ENCODE peak calls at places on chromosomes 1 and 21, in eight cellular contexts. One of them, this sample, is unnamed.

GRCh38 chr1:246786606-246787238 is 62.5 kb downstream of the SCCPDH start:
- DNase-seq in mucosa of descending colon: no peak
- DNase-seq in kidney epithelial cell: no peak
- DNase-seq in GM23338: no peak
- DNase-seq in GM13977: no peak
- DNase-seq in foreskin keratinocyte: no peak
- DNase-seq in colonic mucosa: no peak
- DNase-seq in astrocyte of the cerebellum: no peak
- DNase-seq in this sample: no peak

GRCh38 chr1:2530501-2531361 is 668 bp upstream of the HES5 start:
- DNase-seq in mucosa of descending colon: peak
- DNase-seq in kidney epithelial cell: no peak
- DNase-seq in GM23338: no peak
- DNase-seq in GM13977: no peak
- DNase-seq in foreskin keratinocyte: no peak
- DNase-seq in colonic mucosa: peak
- DNase-seq in astrocyte of the cerebellum: no peak
- DNase-seq in this sample: no peak

GRCh38 chr1:56362994-56363770 is 216.2 kb downstream of the PLPP3 start:
- DNase-seq in mucosa of descending colon: no peak
- DNase-seq in kidney epithelial cell: no peak
- DNase-seq in GM23338: no peak
- DNase-seq in GM13977: no peak
- DNase-seq in foreskin keratinocyte: peak
- DNase-seq in colonic mucosa: no peak
- DNase-seq in astrocyte of the cerebellum: no peak
- DNase-seq in this sample: no peak

GRCh38 chr1:54254055-54254454 is 54.1 kb downstream of the MRPL37 start:
- DNase-seq in mucosa of descending colon: peak
- DNase-seq in kidney epithelial cell: no peak
- DNase-seq in GM23338: no peak
- DNase-seq in GM13977: no peak
- DNase-seq in foreskin keratinocyte: no peak
- DNase-seq in colonic mucosa: peak
- DNase-seq in astrocyte of the cerebellum: no peak
- DNase-seq in this sample: no peak

GRCh38 chr1:233256191-233256590 is 39.3 kb downstream of the PCNX2 start:
- DNase-seq in mucosa of descending colon: no peak
- DNase-seq in kidney epithelial cell: no peak
- DNase-seq in GM23338: no peak
- DNase-seq in GM13977: no peak
- DNase-seq in foreskin keratinocyte: no peak
- DNase-seq in colonic mucosa: no peak
- DNase-seq in astrocyte of the cerebellum: no peak
- DNase-seq in this sample: no peak

GRCh38 chr1:228837817-228838716 is 102.8 kb downstream of the RHOU start:
- DNase-seq in mucosa of descending colon: peak
- DNase-seq in kidney epithelial cell: peak
- DNase-seq in GM23338: no peak
- DNase-seq in GM13977: no peak
- DNase-seq in foreskin keratinocyte: peak
- DNase-seq in colonic mucosa: peak
- DNase-seq in astrocyte of the cerebellum: peak
- DNase-seq in this sample: peak

GRCh38 chr1:54301494-54301893 is 101.5 kb downstream of the MRPL37 start:
- DNase-seq in mucosa of descending colon: no peak
- DNase-seq in kidney epithelial cell: no peak
- DNase-seq in GM23338: no peak
- DNase-seq in GM13977: no peak
- DNase-seq in foreskin keratinocyte: no peak
- DNase-seq in colonic mucosa: no peak
- DNase-seq in astrocyte of the cerebellum: no peak
- DNase-seq in this sample: no peak

GRCh38 chr1:220182081-220182480 is 88.1 kb downstream of the IARS2 start:
- DNase-seq in mucosa of descending colon: no peak
- DNase-seq in kidney epithelial cell: no peak
- DNase-seq in GM23338: no peak
- DNase-seq in GM13977: no peak
- DNase-seq in foreskin keratinocyte: no peak
- DNase-seq in colonic mucosa: no peak
- DNase-seq in astrocyte of the cerebellum: no peak
- DNase-seq in this sample: no peak

GRCh38 chr21:35578350-35578782 is 482.0 kb downstream of the SETD4 start:
- DNase-seq in mucosa of descending colon: no peak
- DNase-seq in kidney epithelial cell: peak
- DNase-seq in GM23338: no peak
- DNase-seq in GM13977: no peak
- DNase-seq in foreskin keratinocyte: peak
- DNase-seq in colonic mucosa: no peak
- DNase-seq in astrocyte of the cerebellum: peak
- DNase-seq in this sample: no peak

GRCh38 chr1:243441601-243442000 is 185.8 kb downstream of the SDCCAG8 start:
- DNase-seq in mucosa of descending colon: no peak
- DNase-seq in kidney epithelial cell: no peak
- DNase-seq in GM23338: no peak
- DNase-seq in GM13977: no peak
- DNase-seq in foreskin keratinocyte: no peak
- DNase-seq in colonic mucosa: no peak
- DNase-seq in astrocyte of the cerebellum: no peak
- DNase-seq in this sample: no peak

GRCh38 chr21:25421327-25422028 is 185.8 kb downstream of the MRPL39 start:
- DNase-seq in mucosa of descending colon: no peak
- DNase-seq in kidney epithelial cell: peak
- DNase-seq in GM23338: peak
- DNase-seq in GM13977: peak
- DNase-seq in foreskin keratinocyte: peak
- DNase-seq in colonic mucosa: no peak
- DNase-seq in astrocyte of the cerebellum: peak
- DNase-seq in this sample: no peak

GRCh38 chr1:232950197-232950918 is at the start of gene NTPCR:
- DNase-seq in mucosa of descending colon: peak
- DNase-seq in kidney epithelial cell: peak
- DNase-seq in GM23338: peak
- DNase-seq in GM13977: peak
- DNase-seq in foreskin keratinocyte: peak
- DNase-seq in colonic mucosa: peak
- DNase-seq in astrocyte of the cerebellum: peak
- DNase-seq in this sample: no peak

GRCh38 chr1:7580923-7581753 is 190.0 kb upstream of the VAMP3 start:
- DNase-seq in mucosa of descending colon: peak
- DNase-seq in kidney epithelial cell: no peak
- DNase-seq in GM23338: no peak
- DNase-seq in GM13977: no peak
- DNase-seq in foreskin keratinocyte: no peak
- DNase-seq in colonic mucosa: no peak
- DNase-seq in astrocyte of the cerebellum: no peak
- DNase-seq in this sample: no peak

GRCh38 chr1:215640429-215641148 is 73.5 kb downstream of the KCTD3 start:
- DNase-seq in mucosa of descending colon: no peak
- DNase-seq in kidney epithelial cell: no peak
- DNase-seq in GM23338: no peak
- DNase-seq in GM13977: no peak
- DNase-seq in foreskin keratinocyte: no peak
- DNase-seq in colonic mucosa: no peak
- DNase-seq in astrocyte of the cerebellum: no peak
- DNase-seq in this sample: no peak

GRCh38 chr1:155499953-155500621 is 62.5 kb downstream of the ASH1L start:
- DNase-seq in mucosa of descending colon: no peak
- DNase-seq in kidney epithelial cell: no peak
- DNase-seq in GM23338: peak
- DNase-seq in GM13977: peak
- DNase-seq in foreskin keratinocyte: peak
- DNase-seq in colonic mucosa: peak
- DNase-seq in astrocyte of the cerebellum: peak
- DNase-seq in this sample: peak

GRCh38 chr1:63524166-63524565 is 841 bp downstream of the EFCAB7 start:
- DNase-seq in mucosa of descending colon: no peak
- DNase-seq in kidney epithelial cell: no peak
- DNase-seq in GM23338: no peak
- DNase-seq in GM13977: no peak
- DNase-seq in foreskin keratinocyte: no peak
- DNase-seq in colonic mucosa: no peak
- DNase-seq in astrocyte of the cerebellum: no peak
- DNase-seq in this sample: no peak

GRCh38 chr1:38773483-38773882 is 86.1 kb downstream of the RRAGC start:
- DNase-seq in mucosa of descending colon: no peak
- DNase-seq in kidney epithelial cell: no peak
- DNase-seq in GM23338: no peak
- DNase-seq in GM13977: no peak
- DNase-seq in foreskin keratinocyte: no peak
- DNase-seq in colonic mucosa: no peak
- DNase-seq in astrocyte of the cerebellum: no peak
- DNase-seq in this sample: no peak

DNA sequence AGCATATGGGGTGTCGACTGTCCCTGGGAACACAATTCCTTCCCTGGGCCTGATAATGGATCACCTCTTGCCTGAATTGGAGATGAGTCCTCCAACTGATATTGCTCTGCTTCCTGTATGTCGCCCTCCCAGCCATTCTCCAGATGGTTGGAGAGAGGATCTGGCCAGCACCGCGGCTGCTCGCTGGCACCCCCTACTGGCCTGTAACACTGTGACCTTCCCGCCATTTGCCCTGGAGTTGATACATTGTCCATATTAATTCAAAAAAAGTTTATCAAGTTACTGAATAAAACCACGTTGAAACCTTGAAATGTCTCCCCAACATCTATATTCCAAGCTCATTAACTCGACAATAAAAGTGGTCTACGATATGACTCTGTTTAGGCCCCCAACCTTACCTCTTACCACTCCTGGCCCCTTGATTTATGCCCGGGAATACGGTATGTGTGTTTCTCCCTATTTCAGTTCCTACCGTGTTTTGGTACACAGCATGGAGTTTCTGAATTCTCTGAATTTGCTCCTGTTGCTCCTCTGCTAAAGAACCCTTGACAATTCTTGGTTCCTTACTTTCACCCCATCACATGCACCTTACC is 241.8 kb upstream of the KIAA0040 start:
- DNase-seq in mucosa of descending colon: no peak
- DNase-seq in kidney epithelial cell: no peak
- DNase-seq in GM23338: peak
- DNase-seq in GM13977: peak
- DNase-seq in foreskin keratinocyte: no peak
- DNase-seq in colonic mucosa: no peak
- DNase-seq in astrocyte of the cerebellum: no peak
- DNase-seq in this sample: no peak
- TF ChIP-seq CTCF in mucosa of descending colon: no peak
- TF ChIP-seq CTCF in kidney epithelial cell: peak
- TF ChIP-seq CTCF in GM23338: peak
- TF ChIP-seq CTCF in GM13977: peak
- TF ChIP-seq CTCF in foreskin keratinocyte: peak
- TF ChIP-seq CTCF in colonic mucosa: no peak
- TF ChIP-seq CTCF in astrocyte of the cerebellum: no peak
- TF ChIP-seq CTCF in this sample: peak

GRCh38 chr1:47569681-47570470 is 132.0 kb downstream of the FOXD2 start:
- DNase-seq in mucosa of descending colon: peak
- DNase-seq in kidney epithelial cell: peak
- DNase-seq in GM23338: peak
- DNase-seq in GM13977: no peak
- DNase-seq in foreskin keratinocyte: peak
- DNase-seq in colonic mucosa: peak
- DNase-seq in astrocyte of the cerebellum: peak
- DNase-seq in this sample: peak
- TF ChIP-seq CTCF in mucosa of descending colon: no peak
- TF ChIP-seq CTCF in kidney epithelial cell: peak
- TF ChIP-seq CTCF in GM23338: peak
- TF ChIP-seq CTCF in GM13977: no peak
- TF ChIP-seq CTCF in foreskin keratinocyte: peak
- TF ChIP-seq CTCF in colonic mucosa: peak
- TF ChIP-seq CTCF in astrocyte of the cerebellum: peak
- TF ChIP-seq CTCF in this sample: peak

GRCh38 chr21:44376606-44377005 is 23.2 kb downstream of the TRPM2 start:
- DNase-seq in mucosa of descending colon: peak
- DNase-seq in kidney epithelial cell: no peak
- DNase-seq in GM23338: no peak
- DNase-seq in GM13977: no peak
- DNase-seq in foreskin keratinocyte: no peak
- DNase-seq in colonic mucosa: no peak
- DNase-seq in astrocyte of the cerebellum: no peak
- DNase-seq in this sample: no peak

GRCh38 chr21:44378646-44379581 is 25.5 kb downstream of the TRPM2 start:
- DNase-seq in mucosa of descending colon: peak
- DNase-seq in kidney epithelial cell: no peak
- DNase-seq in GM23338: no peak
- DNase-seq in GM13977: no peak
- DNase-seq in foreskin keratinocyte: no peak
- DNase-seq in colonic mucosa: no peak
- DNase-seq in astrocyte of the cerebellum: no peak
- DNase-seq in this sample: no peak

GRCh38 chr21:44375686-44376320 is 22.4 kb downstream of the TRPM2 start:
- DNase-seq in mucosa of descending colon: peak
- DNase-seq in kidney epithelial cell: no peak
- DNase-seq in GM23338: no peak
- DNase-seq in GM13977: no peak
- DNase-seq in foreskin keratinocyte: no peak
- DNase-seq in colonic mucosa: no peak
- DNase-seq in astrocyte of the cerebellum: no peak
- DNase-seq in this sample: no peak

GRCh38 chr21:44377922-44378645 is 24.7 kb downstream of the TRPM2 start:
- DNase-seq in mucosa of descending colon: peak
- DNase-seq in kidney epithelial cell: no peak
- DNase-seq in GM23338: no peak
- DNase-seq in GM13977: no peak
- DNase-seq in foreskin keratinocyte: no peak
- DNase-seq in colonic mucosa: no peak
- DNase-seq in astrocyte of the cerebellum: no peak
- DNase-seq in this sample: no peak

DNA sequence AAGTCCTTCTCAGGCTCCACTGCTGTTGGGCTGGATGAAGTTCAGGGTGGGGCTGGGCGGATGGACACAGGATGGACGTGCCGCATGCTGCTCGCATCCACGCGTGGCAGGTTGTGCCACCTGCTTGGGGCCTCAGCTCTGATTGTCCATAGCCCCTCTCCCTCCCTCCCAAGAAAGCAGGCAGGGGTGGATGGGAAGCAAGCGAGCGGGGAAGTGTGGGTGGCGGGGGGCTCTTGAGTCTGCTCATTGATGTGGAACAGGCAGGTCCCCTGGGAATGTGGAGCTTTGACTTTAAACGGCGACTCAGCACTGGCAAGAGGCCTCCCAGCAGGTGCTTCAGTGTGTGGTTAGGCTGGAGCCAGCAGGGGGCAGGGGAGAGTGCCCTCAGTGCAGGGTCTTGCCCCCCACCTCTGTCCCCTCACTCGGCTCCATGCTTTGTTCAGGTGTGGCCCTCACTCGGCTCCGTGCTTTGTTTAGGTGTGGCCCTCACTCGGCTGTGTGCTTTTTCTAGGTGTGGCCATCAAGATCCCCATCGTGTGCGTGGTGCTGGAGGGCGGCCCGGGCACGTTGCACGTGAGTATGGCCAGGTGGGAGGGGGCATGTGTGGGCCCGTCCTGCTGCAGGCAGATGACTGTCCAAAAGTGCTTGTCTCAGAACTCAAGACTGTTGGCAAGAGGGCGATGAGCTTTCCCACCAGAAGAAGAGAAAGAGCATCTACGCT is 23.9 kb downstream of the TRPM2 start:
- DNase-seq in mucosa of descending colon: peak
- DNase-seq in kidney epithelial cell: no peak
- DNase-seq in GM23338: peak
- DNase-seq in GM13977: no peak
- DNase-seq in foreskin keratinocyte: peak
- DNase-seq in colonic mucosa: no peak
- DNase-seq in astrocyte of the cerebellum: no peak
- DNase-seq in this sample: no peak
- TF ChIP-seq CTCF in mucosa of descending colon: no peak
- TF ChIP-seq CTCF in kidney epithelial cell: no peak
- TF ChIP-seq CTCF in GM23338: peak
- TF ChIP-seq CTCF in GM13977: no peak
- TF ChIP-seq CTCF in foreskin keratinocyte: no peak
- TF ChIP-seq CTCF in colonic mucosa: no peak
- TF ChIP-seq CTCF in astrocyte of the cerebellum: no peak
- TF ChIP-seq CTCF in this sample: no peak

GRCh38 chr1:171865106-171865505 is 23.8 kb downstream of the DNM3 start:
- DNase-seq in mucosa of descending colon: no peak
- DNase-seq in kidney epithelial cell: no peak
- DNase-seq in GM23338: no peak
- DNase-seq in GM13977: no peak
- DNase-seq in foreskin keratinocyte: peak
- DNase-seq in colonic mucosa: no peak
- DNase-seq in astrocyte of the cerebellum: no peak
- DNase-seq in this sample: no peak
- TF ChIP-seq CTCF in mucosa of descending colon: no peak
- TF ChIP-seq CTCF in kidney epithelial cell: no peak
- TF ChIP-seq CTCF in GM23338: no peak
- TF ChIP-seq CTCF in GM13977: no peak
- TF ChIP-seq CTCF in foreskin keratinocyte: no peak
- TF ChIP-seq CTCF in colonic mucosa: no peak
- TF ChIP-seq CTCF in astrocyte of the cerebellum: no peak
- TF ChIP-seq CTCF in this sample: no peak

This sample was measured in retinal pigment epithelial cell.